ENCODE peak calls at places on chromosomes 13 and 19, in ten cellular contexts. One of them, this sample, is unnamed.

GRCh38 chr13:29849071-29849541 is 1.3 kb downstream of the UBL3 start:
- DNase-seq in cardiac muscle cell: peak
- DNase-seq in kidney epithelial cell: no peak
- DNase-seq in NB4: peak
- DNase-seq in fibroblast of the aortic adventitia: peak
- DNase-seq in kidney: no peak
- DNase-seq in fibroblast of lung: peak
- DNase-seq in fibroblast of pulmonary artery: peak
- DNase-seq in OCI-LY7: peak
- DNase-seq in bronchial epithelial cell: peak
- DNase-seq in this sample: peak

GRCh38 chr19:48501446-48501960 is 10.1 kb downstream of the LMTK3 start:
- DNase-seq in OCI-LY7: peak
- DNase-seq in fibroblast of lung: no peak
- DNase-seq in cardiac muscle cell: no peak
- DNase-seq in fibroblast of the aortic adventitia: no peak
- DNase-seq in kidney: peak
- DNase-seq in kidney epithelial cell: no peak
- DNase-seq in fibroblast of pulmonary artery: no peak
- DNase-seq in NB4: no peak
- DNase-seq in bronchial epithelial cell: peak
- DNase-seq in this sample: no peak

GRCh38 chr13:103291693-103292572 is 225.7 kb upstream of the SLC10A2 start:
- DNase-seq in fibroblast of lung: no peak
- DNase-seq in fibroblast of the aortic adventitia: no peak
- DNase-seq in cardiac muscle cell: peak
- DNase-seq in NB4: no peak
- DNase-seq in fibroblast of pulmonary artery: no peak
- DNase-seq in bronchial epithelial cell: no peak
- DNase-seq in kidney: no peak
- DNase-seq in kidney epithelial cell: no peak
- DNase-seq in OCI-LY7: no peak
- DNase-seq in this sample: no peak

GRCh38 chr19:29529646-29530548 is 4.1 kb downstream of the VSTM2B start:
- DNase-seq in cardiac muscle cell: peak
- DNase-seq in kidney epithelial cell: no peak
- DNase-seq in kidney: no peak
- DNase-seq in fibroblast of pulmonary artery: no peak
- DNase-seq in bronchial epithelial cell: no peak
- DNase-seq in fibroblast of lung: no peak
- DNase-seq in fibroblast of the aortic adventitia: no peak
- DNase-seq in OCI-LY7: no peak
- DNase-seq in NB4: no peak
- DNase-seq in this sample: no peak

GRCh38 chr13:87919956-87920355 is 248.8 kb downstream of the SLITRK5 start:
- DNase-seq in OCI-LY7: no peak
- DNase-seq in fibroblast of lung: no peak
- DNase-seq in kidney epithelial cell: no peak
- DNase-seq in NB4: no peak
- DNase-seq in cardiac muscle cell: no peak
- DNase-seq in fibroblast of pulmonary artery: no peak
- DNase-seq in bronchial epithelial cell: no peak
- DNase-seq in fibroblast of the aortic adventitia: no peak
- DNase-seq in kidney: no peak
- DNase-seq in this sample: no peak

GRCh38 chr13:70027551-70027950 is 80.1 kb upstream of the ATXN8OS start:
- DNase-seq in fibroblast of lung: no peak
- DNase-seq in bronchial epithelial cell: no peak
- DNase-seq in kidney epithelial cell: no peak
- DNase-seq in NB4: no peak
- DNase-seq in OCI-LY7: no peak
- DNase-seq in fibroblast of pulmonary artery: no peak
- DNase-seq in cardiac muscle cell: no peak
- DNase-seq in kidney: no peak
- DNase-seq in fibroblast of the aortic adventitia: no peak
- DNase-seq in this sample: no peak

GRCh38 chr13:108961542-108962125 is 332.2 kb downstream of the MYO16 start:
- DNase-seq in fibroblast of lung: peak
- DNase-seq in bronchial epithelial cell: peak
- DNase-seq in NB4: peak
- DNase-seq in fibroblast of pulmonary artery: peak
- DNase-seq in kidney: no peak
- DNase-seq in fibroblast of the aortic adventitia: peak
- DNase-seq in cardiac muscle cell: peak
- DNase-seq in OCI-LY7: peak
- DNase-seq in kidney epithelial cell: peak
- DNase-seq in this sample: peak

GRCh38 chr13:76677047-76677446 is 209.2 kb downstream of the KCTD12 start:
- DNase-seq in fibroblast of lung: peak
- DNase-seq in kidney: no peak
- DNase-seq in bronchial epithelial cell: no peak
- DNase-seq in OCI-LY7: no peak
- DNase-seq in cardiac muscle cell: no peak
- DNase-seq in fibroblast of pulmonary artery: peak
- DNase-seq in NB4: no peak
- DNase-seq in fibroblast of the aortic adventitia: peak
- DNase-seq in kidney epithelial cell: no peak
- DNase-seq in this sample: peak

GRCh38 chr19:49064029-49064629 is 489 bp downstream of the NTF4 start:
- DNase-seq in kidney: no peak
- DNase-seq in kidney epithelial cell: no peak
- DNase-seq in bronchial epithelial cell: peak
- DNase-seq in fibroblast of pulmonary artery: no peak
- DNase-seq in OCI-LY7: no peak
- DNase-seq in fibroblast of the aortic adventitia: no peak
- DNase-seq in NB4: no peak
- DNase-seq in cardiac muscle cell: peak
- DNase-seq in fibroblast of lung: no peak
- DNase-seq in this sample: no peak

GRCh38 chr19:29378543-29379105 is 147.2 kb upstream of the VSTM2B start:
- DNase-seq in OCI-LY7: no peak
- DNase-seq in cardiac muscle cell: no peak
- DNase-seq in NB4: no peak
- DNase-seq in fibroblast of lung: no peak
- DNase-seq in kidney: no peak
- DNase-seq in kidney epithelial cell: no peak
- DNase-seq in bronchial epithelial cell: no peak
- DNase-seq in fibroblast of pulmonary artery: no peak
- DNase-seq in fibroblast of the aortic adventitia: no peak
- DNase-seq in this sample: no peak

GRCh38 chr13:26896986-26897668 is 136.5 kb upstream of the GPR12 start:
- DNase-seq in fibroblast of pulmonary artery: no peak
- DNase-seq in cardiac muscle cell: peak
- DNase-seq in fibroblast of the aortic adventitia: no peak
- DNase-seq in kidney epithelial cell: no peak
- DNase-seq in NB4: no peak
- DNase-seq in bronchial epithelial cell: no peak
- DNase-seq in kidney: no peak
- DNase-seq in fibroblast of lung: no peak
- DNase-seq in OCI-LY7: no peak
- DNase-seq in this sample: no peak

GRCh38 chr13:49853535-49853934 is 61.1 kb upstream of the KPNA3 start:
- DNase-seq in bronchial epithelial cell: no peak
- DNase-seq in fibroblast of the aortic adventitia: no peak
- DNase-seq in kidney epithelial cell: no peak
- DNase-seq in OCI-LY7: no peak
- DNase-seq in NB4: no peak
- DNase-seq in fibroblast of pulmonary artery: no peak
- DNase-seq in fibroblast of lung: no peak
- DNase-seq in kidney: no peak
- DNase-seq in cardiac muscle cell: no peak
- DNase-seq in this sample: no peak
- TF ChIP-seq CTCF in bronchial epithelial cell: no peak
- TF ChIP-seq CTCF in fibroblast of the aortic adventitia: no peak
- TF ChIP-seq CTCF in kidney epithelial cell: no peak
- TF ChIP-seq CTCF in OCI-LY7: no peak
- TF ChIP-seq CTCF in NB4: no peak
- TF ChIP-seq CTCF in fibroblast of pulmonary artery: no peak
- TF ChIP-seq CTCF in fibroblast of lung: no peak
- TF ChIP-seq CTCF in kidney: no peak
- TF ChIP-seq CTCF in cardiac muscle cell: no peak
- TF ChIP-seq CTCF in this sample: no peak

GRCh38 chr19:37470216-37470615 is 1.1 kb downstream of the ZNF570 start:
- DNase-seq in bronchial epithelial cell: no peak
- DNase-seq in kidney epithelial cell: no peak
- DNase-seq in NB4: no peak
- DNase-seq in fibroblast of lung: no peak
- DNase-seq in cardiac muscle cell: no peak
- DNase-seq in fibroblast of pulmonary artery: no peak
- DNase-seq in OCI-LY7: no peak
- DNase-seq in kidney: no peak
- DNase-seq in fibroblast of the aortic adventitia: no peak
- DNase-seq in this sample: no peak
- H3K4me3 ChIP-seq in bronchial epithelial cell: no peak
- H3K4me3 ChIP-seq in kidney epithelial cell: no peak
- H3K4me3 ChIP-seq in NB4: peak
- H3K4me3 ChIP-seq in fibroblast of lung: peak
- H3K4me3 ChIP-seq in cardiac muscle cell: peak
- H3K4me3 ChIP-seq in fibroblast of pulmonary artery: peak
- H3K4me3 ChIP-seq in OCI-LY7: peak
- H3K4me3 ChIP-seq in kidney: peak
- H3K4me3 ChIP-seq in fibroblast of the aortic adventitia: peak
- H3K4me3 ChIP-seq in this sample: peak

GRCh38 chr13:78133511-78133910 is 214.9 kb upstream of the EDNRB start:
- DNase-seq in cardiac muscle cell: no peak
- DNase-seq in fibroblast of the aortic adventitia: no peak
- DNase-seq in fibroblast of pulmonary artery: no peak
- DNase-seq in kidney epithelial cell: no peak
- DNase-seq in NB4: no peak
- DNase-seq in OCI-LY7: no peak
- DNase-seq in kidney: no peak
- DNase-seq in bronchial epithelial cell: no peak
- DNase-seq in fibroblast of lung: no peak
- DNase-seq in this sample: no peak

GRCh38 chr13:78138756-78139155 is 220.1 kb upstream of the EDNRB start:
- DNase-seq in kidney: no peak
- DNase-seq in kidney epithelial cell: no peak
- DNase-seq in OCI-LY7: no peak
- DNase-seq in bronchial epithelial cell: no peak
- DNase-seq in cardiac muscle cell: no peak
- DNase-seq in NB4: no peak
- DNase-seq in fibroblast of lung: no peak
- DNase-seq in fibroblast of the aortic adventitia: no peak
- DNase-seq in fibroblast of pulmonary artery: no peak
- DNase-seq in this sample: no peak

GRCh38 chr13:78139765-78140164 is 221.1 kb upstream of the EDNRB start:
- DNase-seq in fibroblast of lung: no peak
- DNase-seq in bronchial epithelial cell: no peak
- DNase-seq in kidney: no peak
- DNase-seq in OCI-LY7: no peak
- DNase-seq in kidney epithelial cell: no peak
- DNase-seq in NB4: no peak
- DNase-seq in fibroblast of the aortic adventitia: no peak
- DNase-seq in fibroblast of pulmonary artery: no peak
- DNase-seq in cardiac muscle cell: no peak
- DNase-seq in this sample: no peak

GRCh38 chr13:78136966-78137365 is 218.3 kb upstream of the EDNRB start:
- DNase-seq in fibroblast of pulmonary artery: no peak
- DNase-seq in kidney: no peak
- DNase-seq in fibroblast of the aortic adventitia: no peak
- DNase-seq in OCI-LY7: no peak
- DNase-seq in fibroblast of lung: no peak
- DNase-seq in NB4: no peak
- DNase-seq in bronchial epithelial cell: no peak
- DNase-seq in kidney epithelial cell: no peak
- DNase-seq in cardiac muscle cell: no peak
- DNase-seq in this sample: no peak

DNA sequence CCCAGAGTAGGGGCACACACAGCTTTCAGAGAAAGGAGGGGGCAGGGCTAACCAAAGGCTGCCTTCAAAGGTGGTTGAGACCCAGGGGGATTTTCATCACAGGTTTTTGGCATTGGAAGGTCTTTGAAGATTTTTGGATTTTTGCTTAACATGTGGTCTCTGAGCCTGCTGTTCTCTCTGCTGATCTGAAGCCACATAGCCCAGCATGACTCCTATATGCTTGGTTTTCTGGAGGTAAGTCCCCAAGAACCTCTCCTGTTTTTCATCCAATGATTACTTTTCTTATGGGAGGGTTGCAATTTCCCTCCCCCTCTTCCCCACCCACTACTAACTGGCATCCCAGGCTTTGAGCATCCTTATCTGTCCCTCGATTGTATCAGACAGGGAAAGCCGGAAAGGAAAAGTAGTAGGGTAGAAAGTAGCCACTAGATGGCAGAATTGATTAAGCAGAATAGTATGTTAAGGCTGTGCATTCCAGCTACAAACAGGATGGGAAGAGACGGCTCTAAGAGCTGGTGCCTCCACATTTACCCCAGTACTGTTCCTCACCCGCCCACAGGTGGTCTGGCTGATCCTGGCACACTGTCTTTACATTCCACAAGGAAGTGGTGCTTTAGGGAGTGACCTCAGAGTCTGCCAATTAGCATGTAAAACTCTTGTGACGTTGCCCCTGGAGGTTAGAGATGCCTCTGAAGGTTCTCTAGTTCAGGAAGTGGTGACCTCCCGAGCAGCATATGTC is 218.9 kb upstream of the EDNRB start:
- DNase-seq in fibroblast of the aortic adventitia: peak
- DNase-seq in OCI-LY7: peak
- DNase-seq in kidney: no peak
- DNase-seq in kidney epithelial cell: peak
- DNase-seq in bronchial epithelial cell: peak
- DNase-seq in cardiac muscle cell: peak
- DNase-seq in fibroblast of lung: peak
- DNase-seq in NB4: peak
- DNase-seq in fibroblast of pulmonary artery: peak
- DNase-seq in this sample: peak
- TF ChIP-seq CTCF in fibroblast of the aortic adventitia: peak
- TF ChIP-seq CTCF in OCI-LY7: peak
- TF ChIP-seq CTCF in kidney: peak
- TF ChIP-seq CTCF in kidney epithelial cell: peak
- TF ChIP-seq CTCF in bronchial epithelial cell: peak
- TF ChIP-seq CTCF in cardiac muscle cell: peak
- TF ChIP-seq CTCF in fibroblast of lung: peak
- TF ChIP-seq CTCF in NB4: peak
- TF ChIP-seq CTCF in fibroblast of pulmonary artery: peak
- TF ChIP-seq CTCF in this sample: peak

DNA sequence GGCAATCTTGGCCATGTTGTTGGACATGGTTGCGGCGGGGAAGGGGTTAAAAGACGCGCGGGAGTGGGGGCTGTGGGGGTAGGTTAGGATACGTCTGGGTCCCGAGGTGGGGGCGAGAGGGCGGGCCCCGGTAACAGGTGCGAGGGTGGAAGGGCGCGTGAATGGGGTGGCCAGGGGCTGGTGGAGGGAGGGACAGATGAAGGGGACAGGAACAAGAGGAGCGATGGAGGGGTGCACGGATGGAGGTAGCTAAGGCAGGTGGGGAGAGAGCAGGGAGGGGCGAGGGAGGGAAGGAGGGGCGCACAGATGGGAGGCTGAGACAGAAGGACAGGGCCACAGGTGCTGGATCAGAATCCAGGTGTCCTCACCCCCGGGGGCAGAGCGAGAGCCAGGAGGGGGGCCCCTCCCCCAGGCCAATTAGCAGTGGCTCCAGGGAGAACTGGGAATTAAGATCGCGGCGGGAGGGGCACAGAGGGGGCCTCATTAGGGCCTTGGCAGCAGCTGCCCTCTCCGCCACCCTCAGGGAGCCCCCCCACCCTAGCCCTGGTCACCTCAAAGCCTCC is 1.3 kb downstream of the GNG8 start:
- DNase-seq in OCI-LY7: no peak
- DNase-seq in bronchial epithelial cell: no peak
- DNase-seq in kidney: no peak
- DNase-seq in fibroblast of lung: no peak
- DNase-seq in cardiac muscle cell: no peak
- DNase-seq in fibroblast of the aortic adventitia: no peak
- DNase-seq in NB4: no peak
- DNase-seq in fibroblast of pulmonary artery: no peak
- DNase-seq in kidney epithelial cell: no peak
- DNase-seq in this sample: no peak
- H3K4me3 ChIP-seq in OCI-LY7: peak
- H3K4me3 ChIP-seq in bronchial epithelial cell: peak
- H3K4me3 ChIP-seq in kidney: no peak
- H3K4me3 ChIP-seq in fibroblast of lung: no peak
- H3K4me3 ChIP-seq in cardiac muscle cell: peak
- H3K4me3 ChIP-seq in fibroblast of the aortic adventitia: peak
- H3K4me3 ChIP-seq in NB4: no peak
- H3K4me3 ChIP-seq in fibroblast of pulmonary artery: peak
- H3K4me3 ChIP-seq in kidney epithelial cell: peak
- H3K4me3 ChIP-seq in this sample: peak